ENCODE peak calls at places on chromosomes 11 and 22, in four cellular contexts. One of them, this sample, is unnamed.

GRCh38 chr11:74162688-74163467 is 7.9 kb downstream of the C2CD3 start:
- DNase-seq in dorsolateral prefrontal cortex: no peak
- DNase-seq in brain microvascular endothelial cell: no peak
- DNase-seq in NCI-H460: no peak
- DNase-seq in this sample: no peak

GRCh38 chr11:29018631-29019030 is 910.4 kb downstream of the METTL15 start:
- DNase-seq in NCI-H460: peak
- DNase-seq in dorsolateral prefrontal cortex: no peak
- DNase-seq in brain microvascular endothelial cell: peak
- DNase-seq in this sample: no peak

GRCh38 chr11:45511566-45511965 is 153.9 kb downstream of the CHST1 start:
- DNase-seq in brain microvascular endothelial cell: no peak
- DNase-seq in NCI-H460: no peak
- DNase-seq in dorsolateral prefrontal cortex: no peak
- DNase-seq in this sample: no peak

GRCh38 chr11:70942593-70942992 is 309.8 kb downstream of the SHANK2 start:
- DNase-seq in NCI-H460: no peak
- DNase-seq in dorsolateral prefrontal cortex: no peak
- DNase-seq in brain microvascular endothelial cell: no peak
- DNase-seq in this sample: peak

GRCh38 chr11:70630816-70631623 is 232.7 kb downstream of the CTTN start:
- DNase-seq in NCI-H460: no peak
- DNase-seq in dorsolateral prefrontal cortex: no peak
- DNase-seq in brain microvascular endothelial cell: no peak
- DNase-seq in this sample: no peak

GRCh38 chr22:38074181-38075104 is 9.5 kb downstream of the SLC16A8 start:
- DNase-seq in NCI-H460: no peak
- DNase-seq in dorsolateral prefrontal cortex: no peak
- DNase-seq in brain microvascular endothelial cell: no peak
- DNase-seq in this sample: no peak

GRCh38 chr22:17106161-17106784 is 14.9 kb downstream of the TMEM121B start:
- DNase-seq in brain microvascular endothelial cell: no peak
- DNase-seq in NCI-H460: no peak
- DNase-seq in dorsolateral prefrontal cortex: no peak
- DNase-seq in this sample: no peak

GRCh38 chr11:57516061-57516443 is 550 bp upstream of the SLC43A1 start:
- DNase-seq in NCI-H460: no peak
- DNase-seq in brain microvascular endothelial cell: no peak
- DNase-seq in dorsolateral prefrontal cortex: no peak
- DNase-seq in this sample: no peak

GRCh38 chr22:25791556-25791955 is 49.6 kb downstream of the MYO18B start:
- DNase-seq in brain microvascular endothelial cell: no peak
- DNase-seq in NCI-H460: no peak
- DNase-seq in dorsolateral prefrontal cortex: no peak
- DNase-seq in this sample: no peak

GRCh38 chr11:132992838-132993680 is 539.2 kb downstream of the OPCML start:
- DNase-seq in dorsolateral prefrontal cortex: no peak
- DNase-seq in brain microvascular endothelial cell: peak
- DNase-seq in NCI-H460: no peak
- DNase-seq in this sample: no peak

GRCh38 chr11:57121996-57122395 is 59.8 kb upstream of the LRRC55 start:
- DNase-seq in brain microvascular endothelial cell: no peak
- DNase-seq in dorsolateral prefrontal cortex: no peak
- DNase-seq in NCI-H460: no peak
- DNase-seq in this sample: no peak

GRCh38 chr11:64253043-64253442 is 1.7 kb downstream of the PLCB3 start:
- DNase-seq in brain microvascular endothelial cell: no peak
- DNase-seq in dorsolateral prefrontal cortex: no peak
- DNase-seq in NCI-H460: no peak
- DNase-seq in this sample: no peak

GRCh38 chr11:12284321-12285050 is 92.9 kb upstream of the PARVA start:
- DNase-seq in brain microvascular endothelial cell: peak
- DNase-seq in dorsolateral prefrontal cortex: no peak
- DNase-seq in NCI-H460: no peak
- DNase-seq in this sample: no peak

GRCh38 chr11:69287968-69288882 is 5.7 kb upstream of the MYEOV start:
- DNase-seq in NCI-H460: no peak
- DNase-seq in dorsolateral prefrontal cortex: no peak
- DNase-seq in brain microvascular endothelial cell: no peak
- DNase-seq in this sample: no peak

GRCh38 chr11:87971354-87971753 is 203.9 kb downstream of the RAB38 start:
- DNase-seq in dorsolateral prefrontal cortex: no peak
- DNase-seq in brain microvascular endothelial cell: no peak
- DNase-seq in NCI-H460: no peak
- DNase-seq in this sample: no peak

GRCh38 chr11:31798057-31799035 is 12.8 kb downstream of the PAX6 start:
- DNase-seq in NCI-H460: no peak
- DNase-seq in brain microvascular endothelial cell: no peak
- DNase-seq in dorsolateral prefrontal cortex: no peak
- DNase-seq in this sample: no peak

GRCh38 chr11:66294626-66295620 is 3.2 kb downstream of the TMEM151A start:
- DNase-seq in brain microvascular endothelial cell: no peak
- DNase-seq in NCI-H460: no peak
- DNase-seq in dorsolateral prefrontal cortex: no peak
- DNase-seq in this sample: no peak

GRCh38 chr11:61362542-61362875 is 335 bp downstream of the TMEM138 start:
- DNase-seq in NCI-H460: no peak
- DNase-seq in dorsolateral prefrontal cortex: no peak
- DNase-seq in brain microvascular endothelial cell: peak
- DNase-seq in this sample: no peak

GRCh38 chr11:132187814-132188213 is 817.4 kb downstream of the NTM start:
- DNase-seq in brain microvascular endothelial cell: peak
- DNase-seq in dorsolateral prefrontal cortex: no peak
- DNase-seq in NCI-H460: no peak
- DNase-seq in this sample: no peak

GRCh38 chr22:25125693-25126357 is 73.8 kb upstream of the CRYBB3 start:
- DNase-seq in brain microvascular endothelial cell: no peak
- DNase-seq in dorsolateral prefrontal cortex: no peak
- DNase-seq in NCI-H460: no peak
- DNase-seq in this sample: no peak

GRCh38 chr22:46077669-46078099 is 72.6 kb upstream of the PPARA start:
- DNase-seq in brain microvascular endothelial cell: no peak
- DNase-seq in dorsolateral prefrontal cortex: no peak
- DNase-seq in NCI-H460: no peak
- DNase-seq in this sample: no peak

GRCh38 chr11:47514825-47515647 is 37.9 kb downstream of the CELF1 start:
- DNase-seq in dorsolateral prefrontal cortex: no peak
- DNase-seq in NCI-H460: no peak
- DNase-seq in brain microvascular endothelial cell: peak
- DNase-seq in this sample: no peak

GRCh38 chr11:78752528-78752927 is 177.9 kb upstream of the NARS2 start:
- DNase-seq in dorsolateral prefrontal cortex: no peak
- DNase-seq in brain microvascular endothelial cell: no peak
- DNase-seq in NCI-H460: no peak
- DNase-seq in this sample: no peak

GRCh38 chr11:126205359-126205758 is 6.1 kb downstream of the RPUSD4 start:
- DNase-seq in dorsolateral prefrontal cortex: no peak
- DNase-seq in NCI-H460: no peak
- DNase-seq in brain microvascular endothelial cell: no peak
- DNase-seq in this sample: no peak

GRCh38 chr11:35846874-35847273 is 97.0 kb upstream of the LDLRAD3 start:
- DNase-seq in dorsolateral prefrontal cortex: no peak
- DNase-seq in NCI-H460: no peak
- DNase-seq in brain microvascular endothelial cell: no peak
- DNase-seq in this sample: no peak

GRCh38 chr11:133835258-133836075 is 9.8 kb downstream of the SPATA19 start:
- DNase-seq in brain microvascular endothelial cell: peak
- DNase-seq in NCI-H460: peak
- DNase-seq in dorsolateral prefrontal cortex: no peak
- DNase-seq in this sample: peak

GRCh38 chr11:71977743-71978418 is 20.8 kb upstream of the IL18BP start:
- DNase-seq in brain microvascular endothelial cell: peak
- DNase-seq in dorsolateral prefrontal cortex: no peak
- DNase-seq in NCI-H460: peak
- DNase-seq in this sample: peak

GRCh38 chr11:127454856-127455255 is 454.3 kb upstream of the KIRREL3 start:
- DNase-seq in brain microvascular endothelial cell: no peak
- DNase-seq in NCI-H460: no peak
- DNase-seq in dorsolateral prefrontal cortex: no peak
- DNase-seq in this sample: no peak

GRCh38 chr11:120334894-120335462 is 1.2 kb upstream of the ARHGEF12 start:
- DNase-seq in brain microvascular endothelial cell: peak
- DNase-seq in NCI-H460: peak
- DNase-seq in dorsolateral prefrontal cortex: no peak
- DNase-seq in this sample: no peak

GRCh38 chr11:127656266-127656879 is 655.8 kb upstream of the KIRREL3 start:
- DNase-seq in dorsolateral prefrontal cortex: no peak
- DNase-seq in NCI-H460: no peak
- DNase-seq in brain microvascular endothelial cell: no peak
- DNase-seq in this sample: no peak

GRCh38 chr11:112932593-112932992 is 28.6 kb upstream of the NCAM1 start:
- DNase-seq in brain microvascular endothelial cell: no peak
- DNase-seq in NCI-H460: no peak
- DNase-seq in dorsolateral prefrontal cortex: no peak
- DNase-seq in this sample: no peak

GRCh38 chr11:133337905-133338536 is 194.3 kb downstream of the OPCML start:
- DNase-seq in NCI-H460: no peak
- DNase-seq in brain microvascular endothelial cell: no peak
- DNase-seq in dorsolateral prefrontal cortex: no peak
- DNase-seq in this sample: no peak

GRCh38 chr11:35253237-35253636 is 114.3 kb downstream of the CD44 start:
- DNase-seq in NCI-H460: no peak
- DNase-seq in brain microvascular endothelial cell: no peak
- DNase-seq in dorsolateral prefrontal cortex: no peak
- DNase-seq in this sample: no peak

GRCh38 chr22:42184852-42185251 is 54.2 kb upstream of the CYP2D6 start:
- DNase-seq in brain microvascular endothelial cell: no peak
- DNase-seq in dorsolateral prefrontal cortex: no peak
- DNase-seq in NCI-H460: no peak
- DNase-seq in this sample: no peak

GRCh38 chr11:45341379-45341778 is 55.2 kb upstream of the SYT13 start:
- DNase-seq in dorsolateral prefrontal cortex: no peak
- DNase-seq in brain microvascular endothelial cell: no peak
- DNase-seq in NCI-H460: no peak
- DNase-seq in this sample: no peak

GRCh38 chr11:12560861-12561260 is 113.4 kb upstream of the TEAD1 start:
- DNase-seq in NCI-H460: no peak
- DNase-seq in brain microvascular endothelial cell: no peak
- DNase-seq in dorsolateral prefrontal cortex: no peak
- DNase-seq in this sample: no peak

GRCh38 chr11:33045551-33046255 is 6.3 kb downstream of the TCP11L1 start:
- DNase-seq in dorsolateral prefrontal cortex: no peak
- DNase-seq in brain microvascular endothelial cell: no peak
- DNase-seq in NCI-H460: no peak
- DNase-seq in this sample: no peak

GRCh38 chr11:99325807-99326206 is 305.1 kb downstream of the CNTN5 start:
- DNase-seq in dorsolateral prefrontal cortex: no peak
- DNase-seq in NCI-H460: peak
- DNase-seq in brain microvascular endothelial cell: peak
- DNase-seq in this sample: no peak

GRCh38 chr11:116499396-116500001 is 273.3 kb downstream of the BUD13 start:
- DNase-seq in brain microvascular endothelial cell: peak
- DNase-seq in dorsolateral prefrontal cortex: peak
- DNase-seq in NCI-H460: peak
- DNase-seq in this sample: peak

GRCh38 chr22:25709758-25710157 is 32.2 kb upstream of the MYO18B start:
- DNase-seq in dorsolateral prefrontal cortex: no peak
- DNase-seq in brain microvascular endothelial cell: no peak
- DNase-seq in NCI-H460: no peak
- DNase-seq in this sample: no peak